ENCODE peak calls at places on chromosomes 6 and 20, in four cellular contexts. W is SK-N-SH, O is K562, Q is H1. L is an unnamed sample. For H3K4me1, the result is how much of the 10 kb centered on the place peaks cover.

GRCh38 chr20:47466193-47466592 is 35.5 kb upstream of the NCOA3 start:
- DNase-seq in Q (no peak), W (no peak), O (no peak), L (no peak)

GRCh38 chr6:20891161-20891560 is 356.9 kb downstream of the CDKAL1 start:
- DNase-seq in O (no peak), W (no peak), Q (no peak), L (no peak)

GRCh38 chr20:11118802-11119380 is 445.1 kb upstream of the JAG1 start:
- DNase-seq in O (no peak), Q (no peak), W (no peak), L (no peak)

GRCh38 chr6:42453649-42454427 is 2.1 kb upstream of the TRERF1 start:
- DNase-seq in W (peak), Q (peak), O (peak), L (no peak)

GRCh38 chr6:104813552-104813951 is 46.2 kb downstream of the HACE1 start:
- DNase-seq in Q (no peak), W (no peak), O (no peak), L (no peak)

GRCh38 chr6:25706314-25707014 is 48.1 kb upstream of the SLC17A4 start:
- DNase-seq in W (peak), O (peak), Q (no peak), L (no peak)

GRCh38 chr6:136067731-136068341 is 182.3 kb downstream of the MTFR2 start:
- DNase-seq in W (no peak), Q (peak), O (no peak), L (no peak)

GRCh38 chr6:31096656-31097055 is 15.7 kb downstream of the C6orf15 start:
- DNase-seq in Q (no peak), W (no peak), O (no peak), L (no peak)

GRCh38 chr20:43914697-43915208 is at the start of gene TOX2:
- DNase-seq in W (peak), O (peak), Q (peak), L (peak)

GRCh38 chr20:62448788-62449187 is 21.4 kb upstream of the RBBP8NL start:
- DNase-seq in Q (no peak), W (no peak), O (no peak), L (no peak)

GRCh38 chr6:84696181-84696580 is 68.2 kb downstream of the TBX18 start:
- DNase-seq in O (no peak), W (no peak), Q (no peak), L (no peak)

GRCh38 chr6:119061215-119061614 is 17.2 kb downstream of the FAM184A start:
- DNase-seq in W (no peak), O (no peak), Q (no peak), L (no peak)

GRCh38 chr20:9306521-9306920 is 207.9 kb upstream of the LAMP5 start:
- DNase-seq in W (no peak), Q (no peak), O (no peak), L (peak)

GRCh38 chr20:59376109-59376841 is 75.9 kb downstream of the EDN3 start:
- DNase-seq in W (no peak), Q (no peak), O (no peak), L (no peak)

GRCh38 chr6:108837236-108837971 is 10.8 kb upstream of the ARMC2 start:
- DNase-seq in Q (no peak), W (no peak), O (no peak), L (no peak)

GRCh38 chr6:139983555-139984276 is 609.3 kb upstream of the CITED2 start:
- DNase-seq in O (no peak), Q (no peak), W (no peak), L (no peak)

GRCh38 chr20:12201289-12201991 is 283.7 kb downstream of the BTBD3 start:
- DNase-seq in W (peak), Q (no peak), O (no peak), L (no peak)

GRCh38 chr20:32078777-32079176 is 26.7 kb downstream of the HCK start:
- DNase-seq in W (no peak), O (no peak), Q (no peak), L (no peak)

GRCh38 chr6:169344651-169345050 is 91.0 kb upstream of the THBS2 start:
- DNase-seq in O (no peak), W (no peak), Q (no peak), L (no peak)

GRCh38 chr20:8568068-8568467 is 436.0 kb downstream of the PLCB1 start:
- DNase-seq in Q (no peak), O (no peak), W (no peak), L (no peak)

GRCh38 chr6:18022398-18023231 is 35.2 kb upstream of the KIF13A start:
- DNase-seq in Q (no peak), W (no peak), O (no peak), L (peak)

GRCh38 chr20:815914-816606 is 17.5 kb upstream of the FAM110A start:
- DNase-seq in W (peak), Q (peak), O (peak), L (peak)

GRCh38 chr6:34941421-34941820 is 52.4 kb downstream of the ANKS1A start:
- DNase-seq in O (no peak), W (no peak), Q (no peak), L (no peak)

GRCh38 chr6:123363912-123364311 is 272.8 kb downstream of the TRDN start:
- DNase-seq in W (no peak), Q (no peak), O (no peak), L (no peak)

GRCh38 chr6:95383878-95384277 is 193.5 kb upstream of the MANEA start:
- DNase-seq in Q (no peak), O (no peak), W (no peak), L (no peak)

GRCh38 chr6:22071655-22072054 is 225.2 kb downstream of the PRL start:
- DNase-seq in O (no peak), Q (no peak), W (peak), L (no peak)

GRCh38 chr6:169029861-169030260 is 223.8 kb downstream of the THBS2 start:
- DNase-seq in O (no peak), W (peak), Q (no peak), L (no peak)

GRCh38 chr6:30060634-30060981 is 457 bp upstream of the POLR1H start:
- DNase-seq in W (no peak), Q (no peak), O (peak), L (no peak)

GRCh38 chr20:61437280-61438206 is 185.5 kb downstream of the CDH4 start:
- DNase-seq in Q (no peak), O (no peak), W (no peak), L (no peak)

GRCh38 chr6:162237331-162237730 is 490.2 kb downstream of the PRKN start:
- DNase-seq in O (no peak), Q (no peak), W (no peak), L (no peak)

GRCh38 chr6:166830185-166830890 is 126.0 kb downstream of the RNASET2 start:
- DNase-seq in O (no peak), Q (no peak), W (no peak), L (no peak)

DNA sequence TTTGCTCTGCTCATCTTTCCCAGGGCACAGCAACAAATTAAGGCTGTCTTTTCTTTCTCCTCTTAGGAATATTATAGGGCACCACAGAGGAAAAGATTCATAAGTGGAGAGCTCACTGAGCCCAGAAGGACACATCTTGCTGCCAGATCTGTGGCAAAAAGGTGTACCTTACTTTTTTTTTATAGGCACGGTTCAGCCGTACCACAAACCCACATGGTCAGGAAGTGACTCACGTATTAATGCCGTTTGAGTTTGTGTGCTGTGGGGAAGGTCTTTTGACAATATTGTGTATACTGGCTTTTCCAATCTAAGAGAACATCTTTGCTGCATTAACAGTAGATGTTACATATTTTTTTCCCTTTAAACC is 28.4 kb downstream of the PAQR8 start:
- DNase-seq in O (peak), W (peak), Q (no peak), L (no peak)
- TF ChIP-seq CHD2 in O (no peak), W (no peak), Q (no peak), L (no peak)

GRCh38 chr6:15267221-15267620 is 21.4 kb downstream of the JARID2 start:
- DNase-seq in Q (no peak), W (no peak), O (no peak), L (no peak)
- H3K4me1 ChIP-seq in Q (under half), W (under half), O (under half), L (under half)

GRCh38 chr6:45928721-45929305 is 86.8 kb downstream of the CLIC5 start:
- DNase-seq in W (no peak), O (no peak), Q (no peak), L (no peak)

GRCh38 chr6:45931254-45931653 is 84.4 kb downstream of the CLIC5 start:
- DNase-seq in O (no peak), W (no peak), Q (no peak), L (no peak)

GRCh38 chr6:45929421-45930361 is 86.0 kb downstream of the CLIC5 start:
- DNase-seq in Q (no peak), W (no peak), O (no peak), L (no peak)

GRCh38 chr6:45927421-45928234 is 88.0 kb downstream of the CLIC5 start:
- DNase-seq in W (no peak), Q (no peak), O (no peak), L (no peak)

DNA sequence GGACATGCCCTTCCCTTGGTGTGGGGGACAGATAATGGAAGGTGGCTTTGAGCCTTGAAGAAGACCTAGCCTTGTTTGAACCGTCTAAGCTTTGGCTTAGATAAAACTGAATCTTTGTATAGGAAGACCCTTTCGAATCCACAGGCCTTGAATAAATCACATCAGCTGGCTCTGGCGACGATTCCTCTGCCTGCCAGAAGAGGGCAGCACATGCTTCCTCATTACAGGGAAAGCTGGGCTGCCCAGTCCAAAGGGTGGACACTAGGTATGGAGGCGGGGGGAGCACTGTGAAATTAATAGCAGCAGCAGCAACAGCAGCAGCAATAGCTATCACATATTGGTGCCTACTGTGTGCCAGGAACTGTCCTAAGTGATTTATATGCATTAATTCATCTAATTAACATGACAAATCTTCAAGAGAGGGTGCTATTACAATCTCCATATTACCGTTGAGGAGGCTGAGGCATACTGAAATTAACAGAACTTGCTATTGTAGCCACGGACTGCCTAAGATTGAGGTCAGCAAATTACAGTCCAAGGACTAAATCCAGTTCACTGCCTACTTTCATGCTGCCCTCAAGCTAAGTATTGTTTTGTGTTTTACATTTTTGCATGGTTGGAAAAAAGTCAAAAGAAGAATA is 85.1 kb downstream of the CLIC5 start:
- DNase-seq in Q (peak), W (peak), O (peak), L (peak)
- TF ChIP-seq CHD2 in Q (no peak), W (no peak), O (no peak), L (no peak)

GRCh38 chr20:45058168-45058850 is 42.6 kb downstream of the KCNS1 start:
- DNase-seq in Q (no peak), W (no peak), O (no peak), L (no peak)
- H3K4me1 ChIP-seq in Q (under half), W (under half), O (under half), L (under half)

L was measured in A549.